ENCODE peak calls at places on chromosomes 7 and 10, in four cellular contexts. N, C, G and R are unnamed samples.

GRCh38 chr10:21195149-21195731 is 298.1 kb upstream of the NEBL start:
- DNase-seq in N (no peak), C (no peak), G (no peak), R (no peak)

GRCh38 chr7:30974605-30975256 is 11.0 kb downstream of the GHRHR start:
- DNase-seq in N (no peak), C (peak; percentile 82), G (peak; percentile 88), R (peak; percentile 62)

GRCh38 chr7:22662031-22662430 is 65.0 kb upstream of the IL6 start:
- DNase-seq in N (no peak), C (no peak), G (no peak), R (no peak)

GRCh38 chr7:41287559-41288335 is 415.1 kb downstream of the INHBA start:
- DNase-seq in N (no peak), C (peak; percentile 17), G (peak; percentile 78), R (no peak)

GRCh38 chr7:5423272-5423843 is at the start of gene TNRC18:
- DNase-seq in N (peak; percentile 69), C (peak; percentile 63), G (no peak), R (peak; percentile 63)

GRCh38 chr10:96863922-96864543 is 31.9 kb downstream of the LCOR start:
- DNase-seq in N (no peak), C (no peak), G (no peak), R (no peak)

GRCh38 chr10:83448013-83448412 is 691.3 kb upstream of the GHITM start:
- DNase-seq in N (no peak), C (no peak), G (no peak), R (no peak)

GRCh38 chr10:99648717-99649116 is 10.6 kb upstream of the ENTPD7 start:
- DNase-seq in N (no peak), C (no peak), G (no peak), R (no peak)

GRCh38 chr10:5812283-5813090 is 747 bp downstream of the GDI2 start:
- DNase-seq in N (peak; percentile 52), C (peak; percentile 59), G (peak; percentile 59), R (peak; percentile 68)

GRCh38 chr10:94963901-94964300 is 25.4 kb downstream of the CYP2C9 start:
- DNase-seq in N (no peak), C (peak; percentile 42), G (peak; percentile 81), R (no peak)

GRCh38 chr7:81604075-81604807 is 165.6 kb downstream of the HGF start:
- DNase-seq in N (no peak), C (no peak), G (no peak), R (no peak)

GRCh38 chr7:137975223-137975622 is 26.7 kb downstream of the CREB3L2 start:
- DNase-seq in N (peak; percentile 62), C (no peak), G (no peak), R (peak; percentile 60)

GRCh38 chr7:1693991-1694524 is 24.0 kb downstream of the ELFN1 start:
- DNase-seq in N (no peak), C (peak; percentile 82), G (peak; percentile 87), R (peak; percentile 66)

GRCh38 chr10:75956624-75957023 is 525.2 kb downstream of the LRMDA start:
- DNase-seq in N (no peak), C (no peak), G (no peak), R (no peak)

GRCh38 chr10:67853512-67853911 is 15.5 kb upstream of the DNAJC12 start:
- DNase-seq in N (no peak), C (no peak), G (no peak), R (no peak)

GRCh38 chr7:4144171-4144701 is 537.9 kb upstream of the FOXK1 start:
- DNase-seq in N (no peak), C (no peak), G (no peak), R (no peak)

GRCh38 chr10:3467052-3467906 is 294.7 kb upstream of the PITRM1 start:
- DNase-seq in N (peak; percentile 64), C (peak; percentile 48), G (peak; percentile 64), R (peak; percentile 82)

GRCh38 chr7:128398016-128398840 is 11.6 kb downstream of the IMPDH1 start:
- DNase-seq in N (peak; percentile 59), C (peak; percentile 84), G (peak; percentile 85), R (peak; percentile 49)

GRCh38 chr10:123766761-123767160 is 100.6 kb downstream of the GPR26 start:
- DNase-seq in N (no peak), C (no peak), G (no peak), R (no peak)

GRCh38 chr7:118590107-118590506 is 365.6 kb downstream of the ANKRD7 start:
- DNase-seq in N (no peak), C (peak; percentile 34), G (peak; percentile 72), R (no peak)

GRCh38 chr10:6669269-6669859 is 89.3 kb upstream of the PRKCQ start:
- DNase-seq in N (no peak), C (no peak), G (peak; percentile 77), R (no peak)

GRCh38 chr7:28700790-28701203 is 257.3 kb downstream of the TRIL start:
- DNase-seq in N (no peak), C (no peak), G (no peak), R (no peak)

GRCh38 chr10:100528123-100528884 is 1.4 kb downstream of the NDUFB8 start:
- DNase-seq in N (no peak), C (no peak), G (no peak), R (no peak)

GRCh38 chr10:71335173-71335572 is 16.1 kb downstream of the SLC29A3 start:
- DNase-seq in N (no peak), C (no peak), G (no peak), R (no peak)

GRCh38 chr7:70512719-70513118 is 619.2 kb upstream of the GALNT17 start:
- DNase-seq in N (no peak), C (no peak), G (no peak), R (no peak)

GRCh38 chr10:42982886-42983594 is 93.8 kb upstream of the RET start:
- DNase-seq in N (no peak), C (no peak), G (no peak), R (peak; percentile 7)

GRCh38 chr10:80582561-80582960 is 44.9 kb downstream of the SH2D4B start:
- DNase-seq in N (no peak), C (no peak), G (no peak), R (no peak)

GRCh38 chr7:128104109-128104742 is 73.0 kb upstream of the LRRC4 start:
- DNase-seq in N (no peak), C (peak; percentile 40), G (peak; percentile 72), R (no peak)

GRCh38 chr7:85186521-85187241 is at the start of gene SEMA3D:
- DNase-seq in N (peak; percentile 56), C (peak; percentile 87), G (peak; percentile 90), R (peak; percentile 69)

GRCh38 chr10:104441601-104442000 is 88.0 kb downstream of the CFAP58 start:
- DNase-seq in N (no peak), C (no peak), G (no peak), R (no peak)

GRCh38 chr7:18356195-18356645 is 139.3 kb upstream of the HDAC9 start:
- DNase-seq in N (no peak), C (no peak), G (peak; percentile 36), R (no peak)

GRCh38 chr7:1282679-1283078 is 50.0 kb downstream of the UNCX start:
- DNase-seq in N (no peak), C (no peak), G (no peak), R (no peak)

GRCh38 chr7:40972426-40972825 is 730.5 kb downstream of the INHBA start:
- DNase-seq in N (no peak), C (no peak), G (peak; percentile 56), R (no peak)

GRCh38 chr10:124172241-124172661 is 78.9 kb upstream of the CHST15 start:
- DNase-seq in N (no peak), C (no peak), G (no peak), R (no peak)

GRCh38 chr7:57201895-57202210 is 69.6 kb upstream of the ZNF479 start:
- DNase-seq in N (no peak), C (no peak), G (no peak), R (no peak)

GRCh38 chr7:99762680-99763327 is 21.2 kb downstream of the CYP3A4 start:
- DNase-seq in N (no peak), C (no peak), G (no peak), R (peak; percentile 53)

GRCh38 chr7:123770378-123770777 is 21.6 kb upstream of the WASL start:
- DNase-seq in N (no peak), C (no peak), G (no peak), R (no peak)